ENCODE peak calls at places on chromosomes 13 and 19, in five cellular contexts. J is stimulated activated naive CD8-positive, alpha-beta T cell treated with anti-CD3 and anti-CD28 coated beads, Interleukin-15, Interleukin-2, amounts not matched to agents 100 U/mL and 50 U/mL, for 24 hours; L is foreskin fibroblast; R is fibroblast of villous mesenchyme; I is GDM1. W is an unnamed sample.

GRCh38 chr13:102846261-102847015 is 606 bp downstream of the ERCC5 start:
- DNase-seq in R (peak), J (peak), L (peak), I (peak), W (peak)

GRCh38 chr13:36131215-36131930 is at the start of gene DCLK1:
- DNase-seq in R (no peak), J (no peak), I (no peak), L (peak), W (no peak)

GRCh38 chr13:110726726-110727125 is 13.2 kb downstream of the ING1 start:
- DNase-seq in I (no peak), L (no peak), J (peak), R (no peak), W (peak)

GRCh38 chr19:35755550-35756371 is 1.1 kb downstream of the HSPB6 start:
- DNase-seq in L (peak), J (peak), I (no peak), R (peak), W (no peak)

GRCh38 chr13:21037656-21038055 is 23.7 kb downstream of the LATS2 start:
- DNase-seq in I (no peak), J (no peak), R (no peak), L (no peak), W (no peak)

GRCh38 chr13:112506046-112506445 is 81.9 kb downstream of the TUBGCP3 start:
- DNase-seq in R (no peak), I (no peak), L (no peak), J (no peak), W (no peak)

GRCh38 chr13:29847501-29847983 is 2.9 kb downstream of the UBL3 start:
- DNase-seq in I (peak), J (no peak), R (peak), L (peak), W (no peak)

GRCh38 chr13:85985791-85986190 is 186.6 kb upstream of the SLITRK6 start:
- DNase-seq in L (no peak), I (no peak), J (no peak), R (no peak), W (no peak)

GRCh38 chr13:71869274-71869673 is 2.3 kb upstream of the DACH1 start:
- DNase-seq in J (no peak), R (no peak), L (no peak), I (no peak), W (no peak)

GRCh38 chr19:12318782-12319413 is 14.5 kb downstream of the ZNF563 start:
- DNase-seq in J (no peak), L (no peak), R (no peak), I (no peak), W (no peak)

GRCh38 chr13:112545866-112546265 is 42.1 kb downstream of the TUBGCP3 start:
- DNase-seq in R (peak), J (no peak), L (peak), I (no peak), W (no peak)

GRCh38 chr19:5228490-5228889 is 112.1 kb downstream of the PTPRS start:
- DNase-seq in J (no peak), L (no peak), R (no peak), I (no peak), W (no peak)

GRCh38 chr13:50909605-50910482 is at the start of gene RNASEH2B:
- DNase-seq in J (peak), L (peak), R (peak), I (peak), W (peak)

GRCh38 chr19:34393629-34394028 is 10.6 kb upstream of the PDCD2L start:
- DNase-seq in I (no peak), R (no peak), J (no peak), L (no peak), W (peak)

GRCh38 chr19:13033819-13034611 is 38.7 kb downstream of the NFIX start:
- DNase-seq in R (no peak), L (peak), I (no peak), J (peak), W (peak)

GRCh38 chr13:111344471-111345191 is 24.2 kb downstream of the TEX29 start:
- DNase-seq in R (peak), L (peak), J (no peak), I (no peak), W (no peak)

GRCh38 chr13:104286566-104287290 is 1220.5 kb upstream of the SLC10A2 start:
- DNase-seq in R (no peak), I (no peak), L (no peak), J (no peak), W (no peak)

GRCh38 chr19:43641333-43641732 is 1.7 kb upstream of the CADM4 start:
- DNase-seq in R (no peak), L (no peak), J (no peak), I (no peak), W (no peak)

GRCh38 chr19:35509018-35509652 is 4.3 kb downstream of the DMKN start:
- DNase-seq in I (no peak), L (no peak), R (no peak), J (peak), W (peak)

GRCh38 chr13:21853779-21854178 is 182.9 kb downstream of the FGF9 start:
- DNase-seq in I (no peak), L (no peak), R (no peak), J (no peak), W (no peak)

GRCh38 chr13:82597737-82598136 is 1284.5 kb downstream of the SLITRK1 start:
- DNase-seq in I (no peak), J (no peak), L (no peak), R (no peak), W (no peak)

GRCh38 chr19:17391371-17392151 is 2.4 kb downstream of the CCDC194 start:
- DNase-seq in L (no peak), I (peak), J (no peak), R (no peak), W (peak)

GRCh38 chr19:52200044-52200443 is 10.2 kb downstream of the PPP2R1A start:
- DNase-seq in R (peak), I (no peak), J (no peak), L (peak), W (no peak)

GRCh38 chr13:25192936-25193335 is 20.8 kb upstream of the AMER2 start:
- DNase-seq in I (no peak), J (no peak), L (no peak), R (no peak), W (no peak)

GRCh38 chr19:49512970-49513745 is 697 bp downstream of the FCGRT start:
- DNase-seq in I (no peak), R (no peak), J (peak), L (peak), W (peak)

GRCh38 chr19:48543121-48543710 is 8.8 kb upstream of the SULT2B1 start:
- DNase-seq in J (no peak), L (peak), I (peak), R (peak), W (no peak)

GRCh38 chr19:37977992-37978391 is 71.0 kb downstream of the SIPA1L3 start:
- DNase-seq in R (peak), L (no peak), I (no peak), J (no peak), W (no peak)

GRCh38 chr13:101565327-101565726 is 112.9 kb downstream of the ITGBL1 start:
- DNase-seq in I (no peak), J (no peak), R (no peak), L (no peak), W (no peak)

GRCh38 chr13:61508936-61509335 is 93.3 kb upstream of the PCDH20 start:
- DNase-seq in R (no peak), I (no peak), L (no peak), J (no peak), W (no peak)

GRCh38 chr19:19468424-19469050 is 46.8 kb downstream of the TSSK6 start:
- DNase-seq in I (no peak), R (no peak), L (peak), J (no peak), W (no peak)

GRCh38 chr19:8850488-8850887 is 18.3 kb downstream of the MBD3L1 start:
- DNase-seq in L (no peak), J (no peak), R (no peak), I (no peak), W (no peak)

GRCh38 chr13:79802389-79803140 is 321.6 kb downstream of the NDFIP2 start:
- DNase-seq in R (no peak), I (no peak), J (no peak), L (peak), W (no peak)

W was measured in GM13976.